ENCODE peak calls at places on chromosome 17, in six cellular contexts. G is mesenchymal stem cell, I is endodermal cell, D is fibroblast of lung, R is neural progenitor cell, B is neuronal stem cell. M is an unnamed sample. For H3K9me3, the result is how much of the 10 kb centered on the place peaks cover.

GRCh38 chr17:75500419-75501216 is 14.7 kb downstream of the CASKIN2 start:
- DNase-seq in G (no peak), I (no peak), D (no peak), R (no peak), B (no peak), M (no peak)

GRCh38 chr17:77802333-77802615 is 156.2 kb upstream of the TNRC6C start:
- DNase-seq in G (no peak), I (no peak), D (no peak), R (no peak), B (no peak), M (no peak)

GRCh38 chr17:20999044-20999573 is 43.7 kb downstream of the USP22 start:
- DNase-seq in G (no peak), I (peak), D (peak), R (no peak), B (no peak), M (no peak)

GRCh38 chr17:69764137-69764536 is 310.9 kb upstream of the KCNJ16 start:
- DNase-seq in G (no peak), I (no peak), D (no peak), R (no peak), B (no peak), M (no peak)

GRCh38 chr17:31692632-31693031 is 166.4 kb downstream of the COPRS start:
- DNase-seq in G (no peak), I (no peak), D (no peak), R (no peak), B (no peak), M (no peak)

GRCh38 chr17:65994114-65994513 is 197.8 kb downstream of the CEP112 start:
- DNase-seq in G (no peak), I (no peak), D (no peak), R (no peak), B (no peak), M (no peak)

GRCh38 chr17:35747540-35748017 is 5.5 kb downstream of the GAS2L2 start:
- DNase-seq in G (peak), I (peak), D (peak), R (peak), B (peak), M (peak)

GRCh38 chr17:48125829-48126612 is 18.5 kb downstream of the SNX11 start:
- DNase-seq in G (no peak), I (peak), D (no peak), R (no peak), B (no peak), M (no peak)

GRCh38 chr17:47955497-47956461 is 1.9 kb downstream of the PRR15L start:
- DNase-seq in G (no peak), I (no peak), D (no peak), R (no peak), B (no peak), M (peak)

GRCh38 chr17:72539981-72540897 is 419.4 kb downstream of the SOX9 start:
- DNase-seq in G (peak), I (peak), D (peak), R (peak), B (peak), M (peak)

GRCh38 chr17:165939-166338 is 15.5 kb downstream of the DOC2B start:
- DNase-seq in G (no peak), I (no peak), D (no peak), R (no peak), B (no peak), M (no peak)

GRCh38 chr17:78563189-78564145 is 13.7 kb downstream of the DNAH17 start:
- DNase-seq in G (no peak), I (no peak), D (no peak), R (no peak), B (no peak), M (no peak)

GRCh38 chr17:8892338-8892690 is 24.8 kb upstream of the PIK3R6 start:
- DNase-seq in G (no peak), I (peak), D (no peak), R (no peak), B (no peak), M (no peak)

GRCh38 chr17:32784113-32784512 is 92.8 kb downstream of the MYO1D start:
- DNase-seq in G (no peak), I (no peak), D (no peak), R (no peak), B (no peak), M (no peak)

GRCh38 chr17:82745524-82745923 is 6.3 kb upstream of the TBCD start:
- DNase-seq in G (no peak), I (no peak), D (no peak), R (no peak), B (no peak), M (no peak)

GRCh38 chr17:50056961-50057330 is 1.0 kb downstream of the ITGA3 start:
- DNase-seq in G (peak), I (peak), D (peak), R (peak), B (no peak), M (peak)

GRCh38 chr17:42133461-42134041 is 10.9 kb downstream of the HSPB9 start:
- DNase-seq in G (no peak), I (no peak), D (no peak), R (no peak), B (no peak), M (no peak)

GRCh38 chr17:43170766-43171681 is at the start of gene NBR1:
- DNase-seq in G (peak), I (peak), D (peak), R (peak), B (peak), M (peak)

GRCh38 chr17:75759457-75759856 is 5.5 kb downstream of the GALK1 start:
- DNase-seq in G (no peak), I (no peak), D (no peak), R (no peak), B (no peak), M (no peak)

GRCh38 chr17:57902800-57903759 is 52.1 kb downstream of the CUEDC1 start:
- DNase-seq in G (peak), I (no peak), D (peak), R (no peak), B (no peak), M (peak)

GRCh38 chr17:55340726-55341125 is 76.0 kb downstream of the HLF start:
- DNase-seq in G (no peak), I (no peak), D (no peak), R (no peak), B (no peak), M (no peak)

GRCh38 chr17:40309031-40309937 is at the start of gene RARA:
- DNase-seq in G (peak), I (peak), D (peak), R (peak), B (no peak), M (peak)
- H3K9ac ChIP-seq in G (peak), I (no peak), D (no peak), R (peak), B (peak), M (peak)

GRCh38 chr17:45847101-45847500 is 2.4 kb downstream of the SPPL2C start:
- DNase-seq in G (no peak), I (no peak), D (no peak), R (no peak), B (no peak), M (no peak)
- H3K9me3 ChIP-seq in G (under half), I (under half), D (under half), R (under half), B (under half), M (under half)

GRCh38 chr17:3834811-3835210 is 11.2 kb downstream of the NCBP3 start:
- DNase-seq in G (no peak), I (no peak), D (no peak), R (no peak), B (no peak), M (no peak)

GRCh38 chr17:3835410-3836229 is 10.4 kb downstream of the NCBP3 start:
- DNase-seq in G (no peak), I (no peak), D (no peak), R (no peak), B (no peak), M (no peak)

GRCh38 chr17:3843935-3844516 is 2.0 kb downstream of the NCBP3 start:
- DNase-seq in G (peak), I (peak), D (peak), R (peak), B (no peak), M (peak)

GRCh38 chr17:3836551-3836950 is 9.5 kb downstream of the NCBP3 start:
- DNase-seq in G (no peak), I (no peak), D (no peak), R (no peak), B (no peak), M (no peak)

GRCh38 chr17:3838206-3838605 is 7.8 kb downstream of the NCBP3 start:
- DNase-seq in G (no peak), I (no peak), D (no peak), R (no peak), B (no peak), M (peak)
- H3K27ac ChIP-seq in G (no peak), I (no peak), D (no peak), R (no peak), B (no peak), M (peak)

GRCh38 chr17:27088767-27089078 is 205.2 kb upstream of the WSB1 start:
- DNase-seq in G (no peak), I (no peak), D (no peak), R (no peak), B (no peak), M (no peak)

GRCh38 chr17:27085517-27085916 is 208.4 kb upstream of the WSB1 start:
- DNase-seq in G (no peak), I (no peak), D (no peak), R (no peak), B (no peak), M (no peak)

GRCh38 chr17:27086526-27086925 is 207.4 kb upstream of the WSB1 start:
- DNase-seq in G (no peak), I (no peak), D (no peak), R (no peak), B (no peak), M (no peak)

GRCh38 chr17:27089929-27090247 is 204.0 kb upstream of the WSB1 start:
- DNase-seq in G (no peak), I (no peak), D (no peak), R (no peak), B (no peak), M (no peak)

GRCh38 chr17:27087935-27088766 is 205.8 kb upstream of the WSB1 start:
- DNase-seq in G (no peak), I (no peak), D (no peak), R (no peak), B (no peak), M (no peak)
- H3K9ac ChIP-seq in G (no peak), I (no peak), D (no peak), R (no peak), B (no peak), M (no peak)

GRCh38 chr17:28255616-28256015 is 63.4 kb upstream of the TMEM97 start:
- DNase-seq in G (no peak), I (no peak), D (no peak), R (no peak), B (no peak), M (no peak)

GRCh38 chr17:28256370-28256769 is 62.6 kb upstream of the TMEM97 start:
- DNase-seq in G (no peak), I (no peak), D (no peak), R (no peak), B (no peak), M (no peak)

GRCh38 chr17:28256881-28257280 is 62.1 kb upstream of the TMEM97 start:
- DNase-seq in G (no peak), I (no peak), D (no peak), R (no peak), B (no peak), M (no peak)

GRCh38 chr17:28258347-28258887 is 60.6 kb upstream of the TMEM97 start:
- DNase-seq in G (no peak), I (no peak), D (no peak), R (no peak), B (no peak), M (peak)

DNA sequence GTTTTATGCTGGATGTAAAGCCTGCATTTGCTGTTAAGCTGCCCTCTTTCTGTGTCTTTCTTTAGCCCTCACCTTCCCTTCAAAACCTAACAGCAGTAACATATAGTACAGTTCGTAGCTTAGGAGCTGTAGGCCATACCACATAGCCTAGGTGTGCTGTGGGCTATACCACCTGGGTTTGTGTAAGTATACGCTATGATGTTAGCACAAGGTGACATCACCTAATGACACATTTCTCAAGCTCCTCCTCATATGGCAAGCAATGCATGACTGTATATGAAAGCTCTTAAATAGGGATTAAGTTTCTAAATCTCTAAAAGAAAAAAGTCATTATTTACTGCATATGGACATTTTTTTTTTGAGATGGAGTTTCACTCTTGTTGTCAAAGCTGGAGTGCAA is 57.8 kb upstream of the TMEM97 start:
- DNase-seq in G (no peak), I (no peak), D (no peak), R (no peak), B (no peak), M (no peak)
- H3K9me3 ChIP-seq in G (under half), I (under half), D (under half), R (under half), B (under half), M (under half)